ENCODE peak calls at places on chromosomes 13 and 19, in ten cellular contexts. A is A549; M is EH; C is activated CD4-positive, alpha-beta T cell treated with anti-CD3 and anti-CD28 coated beads, Interleukin-2, amount 50 U/mL, for 4 hours; R is dorsolateral prefrontal cortex; E is NCI-H1092; B is activated B cell treated with CpG ODN at 0.5 μM for 24 hours; H is NCI-H1694 treated with DMSO at 0.1 percent for 48 hours; W is Calu3; Z is stimulated activated CD4-positive, alpha-beta T cell treated with anti-CD3 and anti-CD28 coated beads, Interleukin-4, amount 100 ng/mL, for 48 hours. U is an unnamed sample.
A peak's percentile ranks its signal among the peaks of the same experiment; 100 is the strongest.

GRCh38 chr19:56566904-56567273 is 379 bp upstream of the ZNF470 start:
- DNase-seq in R (peak; percentile 69), Z (peak; percentile 40), C (peak; percentile 15), B (no peak), M (peak; percentile 44), W (peak; percentile 14), A (peak; percentile 33), H (peak; percentile 22), E (peak; percentile 0), U (peak; percentile 34)

GRCh38 chr19:31378404-31378803 is 29.2 kb upstream of the TSHZ3 start:
- DNase-seq in A (no peak), R (peak; percentile 23), B (no peak), W (no peak), Z (no peak), E (no peak), C (no peak), M (peak; percentile 96), H (no peak), U (peak; percentile 78)

GRCh38 chr13:31731923-31732322 is 7.4 kb upstream of the RXFP2 start:
- DNase-seq in B (no peak), H (no peak), M (peak; percentile 28), Z (no peak), C (no peak), A (no peak), E (no peak), W (no peak), R (no peak), U (no peak)

GRCh38 chr19:47511681-47512080 is 3.2 kb downstream of the NAPA start:
- DNase-seq in H (peak; percentile 90), Z (no peak), A (no peak), E (no peak), R (peak; percentile 59), M (no peak), W (no peak), B (no peak), C (no peak), U (peak; percentile 61)

GRCh38 chr13:98265669-98266551 is 88.8 kb upstream of the RNF113B start:
- DNase-seq in W (peak; percentile 49), R (no peak), M (no peak), H (no peak), C (no peak), E (no peak), A (no peak), B (no peak), Z (no peak), U (no peak)

GRCh38 chr13:29140277-29140676 is 320.1 kb downstream of the MTUS2 start:
- DNase-seq in H (no peak), R (no peak), C (no peak), W (no peak), M (peak; percentile 46), Z (no peak), A (no peak), E (no peak), B (no peak), U (peak; percentile 80)

GRCh38 chr19:36604656-36605100 is 435 bp upstream of the ZNF382 start:
- DNase-seq in H (no peak), A (no peak), R (peak; percentile 69), Z (peak; percentile 83), B (peak; percentile 80), E (no peak), M (peak; percentile 44), C (peak; percentile 86), W (peak; percentile 54), U (peak; percentile 25)

GRCh38 chr19:2478756-2479555 is 3.0 kb downstream of the GADD45B start:
- DNase-seq in B (peak; percentile 61), A (no peak), H (no peak), R (peak; percentile 60), C (peak; percentile 55), Z (no peak), M (peak; percentile 81), W (peak; percentile 60), E (no peak), U (peak; percentile 86)

GRCh38 chr19:10729406-10729805 is 11.5 kb downstream of the DNM2 start:
- DNase-seq in B (no peak), E (no peak), A (no peak), M (no peak), Z (no peak), C (no peak), W (no peak), H (no peak), R (no peak), U (no peak)

GRCh38 chr19:42628411-42629135 is 33.8 kb upstream of the CEACAM8 start:
- DNase-seq in B (no peak), E (no peak), A (no peak), H (no peak), M (no peak), R (no peak), Z (no peak), W (no peak), C (no peak), U (no peak)

GRCh38 chr13:75587679-75588078 is 38.1 kb downstream of the UCHL3 start:
- DNase-seq in W (no peak), B (no peak), Z (no peak), H (no peak), E (no peak), M (no peak), R (no peak), A (no peak), C (no peak), U (peak; percentile 13)

GRCh38 chr13:40590112-40590862 is 76.2 kb downstream of the FOXO1 start:
- DNase-seq in A (no peak), M (no peak), B (no peak), H (no peak), C (no peak), W (no peak), R (no peak), Z (no peak), E (no peak), U (no peak)

GRCh38 chr13:99867535-99868271 is 103.9 kb downstream of the ZIC5 start:
- DNase-seq in Z (no peak), C (no peak), R (no peak), A (no peak), B (no peak), E (no peak), H (no peak), W (no peak), M (no peak), U (no peak)